ENCODE peak calls at places on chromosomes 7 and 10, in six cellular contexts. N is PC-9, T is GM12864, Y is brain microvascular endothelial cell, J is ovary, D is HFFc6. E is an unnamed sample.

GRCh38 chr10:23351914-23352313 is 7.3 kb upstream of the C10orf67 start:
- DNase-seq in N (peak), T (no peak), Y (peak), J (no peak), D (peak), E (no peak)

GRCh38 chr10:63129888-63130287 is 3.2 kb upstream of the NRBF2 start:
- DNase-seq in N (no peak), T (no peak), Y (no peak), J (no peak), D (no peak), E (no peak)

GRCh38 chr7:41579961-41580935 is 122.6 kb downstream of the INHBA start:
- DNase-seq in N (peak), T (no peak), Y (peak), J (no peak), D (peak), E (no peak)

GRCh38 chr7:109126404-109127050 is 556.9 kb downstream of the DNAJB9 start:
- DNase-seq in N (no peak), T (no peak), Y (no peak), J (no peak), D (no peak), E (no peak)

GRCh38 chr7:17307033-17307432 is 8.6 kb downstream of the AHR start:
- DNase-seq in N (no peak), T (no peak), Y (no peak), J (no peak), D (no peak), E (no peak)

GRCh38 chr10:86876748-86877147 is 80.7 kb downstream of the MMRN2 start:
- DNase-seq in N (no peak), T (no peak), Y (no peak), J (no peak), D (peak), E (no peak)

GRCh38 chr10:7444576-7445226 is 33.9 kb upstream of the SFMBT2 start:
- DNase-seq in N (no peak), T (no peak), Y (no peak), J (no peak), D (no peak), E (no peak)

GRCh38 chr7:100085515-100085914 is 3.3 kb upstream of the COPS6 start:
- DNase-seq in N (no peak), T (no peak), Y (no peak), J (no peak), D (no peak), E (no peak)

GRCh38 chr10:8206882-8207281 is 152.4 kb downstream of the GATA3 start:
- DNase-seq in N (no peak), T (no peak), Y (no peak), J (no peak), D (no peak), E (no peak)

GRCh38 chr7:141045842-141046630 is 27.8 kb upstream of the TMEM178B start:
- DNase-seq in N (no peak), T (no peak), Y (peak), J (no peak), D (peak), E (no peak)

GRCh38 chr7:2609001-2609411 is 22.8 kb upstream of the TTYH3 start:
- DNase-seq in N (no peak), T (no peak), Y (no peak), J (no peak), D (no peak), E (peak)

GRCh38 chr10:43377393-43377883 is 6.0 kb downstream of the FXYD4 start:
- DNase-seq in N (peak), T (no peak), Y (no peak), J (no peak), D (no peak), E (no peak)

GRCh38 chr7:18798018-18798906 is 302.7 kb downstream of the HDAC9 start:
- DNase-seq in N (no peak), T (no peak), Y (peak), J (no peak), D (peak), E (no peak)

GRCh38 chr10:59536151-59536550 is 173.5 kb downstream of the SLC16A9 start:
- DNase-seq in N (no peak), T (no peak), Y (peak), J (no peak), D (no peak), E (no peak)

GRCh38 chr7:105218215-105218614 is 170.5 kb downstream of the SRPK2 start:
- DNase-seq in N (peak), T (no peak), Y (no peak), J (no peak), D (peak), E (no peak)

GRCh38 chr10:131795761-131796160 is 105.0 kb upstream of the PPP2R2D start:
- DNase-seq in N (no peak), T (no peak), Y (no peak), J (no peak), D (no peak), E (no peak)

GRCh38 chr10:96345250-96345649 is 13.6 kb downstream of the OPALIN start:
- DNase-seq in N (no peak), T (no peak), Y (no peak), J (no peak), D (no peak), E (no peak)

GRCh38 chr7:132337450-132338080 is 238.7 kb downstream of the PLXNA4 start:
- DNase-seq in N (no peak), T (no peak), Y (no peak), J (no peak), D (no peak), E (no peak)

GRCh38 chr7:133009426-133009825 is 72.5 kb downstream of the CHCHD3 start:
- DNase-seq in N (no peak), T (no peak), Y (no peak), J (no peak), D (no peak), E (no peak)

GRCh38 chr7:123647106-123647730 is 8.4 kb upstream of the LMOD2 start:
- DNase-seq in N (peak), T (no peak), Y (no peak), J (no peak), D (peak), E (no peak)

GRCh38 chr10:131725736-131726459 is 174.9 kb upstream of the PPP2R2D start:
- DNase-seq in N (no peak), T (no peak), Y (no peak), J (no peak), D (no peak), E (no peak)

GRCh38 chr10:28171468-28172235 is 131.2 kb downstream of the MPP7 start:
- DNase-seq in N (no peak), T (no peak), Y (no peak), J (no peak), D (no peak), E (no peak)

DNA sequence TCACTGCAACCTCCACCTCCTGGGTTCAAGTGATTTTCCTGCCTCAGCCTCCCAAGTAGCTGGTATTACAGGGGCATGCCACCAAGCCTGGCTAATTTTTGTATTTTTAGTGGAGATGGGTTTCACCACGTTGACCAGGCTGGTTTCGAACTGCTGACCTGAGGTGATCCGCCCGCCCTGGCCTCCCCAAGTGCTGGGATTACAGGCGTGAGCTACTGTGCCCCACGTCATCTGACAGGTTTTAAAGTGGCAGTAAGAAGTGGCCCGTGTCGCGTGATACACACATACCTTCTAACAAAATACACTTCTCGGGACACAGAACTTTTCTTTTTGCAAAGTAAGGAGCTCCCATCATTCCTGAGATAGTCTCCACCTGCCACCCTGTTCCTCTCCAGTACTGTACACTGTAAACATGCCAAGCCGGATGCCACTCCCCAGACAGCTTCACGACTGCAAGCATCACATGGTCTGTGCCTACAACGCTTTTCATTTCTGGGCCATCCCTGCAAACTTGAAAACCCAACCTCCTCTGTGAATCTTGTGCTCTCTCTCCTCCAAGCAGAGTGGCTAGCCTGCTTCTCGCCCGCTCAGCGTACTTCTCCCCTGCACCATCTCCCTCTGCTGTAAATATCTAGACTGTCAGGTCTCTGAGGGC is 256.3 kb upstream of the KLF14 start:
- DNase-seq in N (no peak), T (no peak), Y (no peak), J (no peak), D (no peak), E (no peak)
- TF ChIP-seq CTCF in N (no peak), T (no peak), Y (no peak), J (no peak), D (no peak), E (no peak)

GRCh38 chr10:17474595-17474994 is 20.2 kb upstream of the ST8SIA6 start:
- DNase-seq in N (no peak), T (no peak), Y (no peak), J (no peak), D (peak), E (no peak)
- TF ChIP-seq CTCF in N (no peak), T (no peak), Y (no peak), J (no peak), D (peak), E (no peak)

GRCh38 chr10:70479161-70479531 is 579 bp downstream of the PALD1 start:
- DNase-seq in N (no peak), T (no peak), Y (no peak), J (peak), D (no peak), E (no peak)

GRCh38 chr10:70479626-70480253 is 1.2 kb downstream of the PALD1 start:
- DNase-seq in N (no peak), T (no peak), Y (no peak), J (no peak), D (no peak), E (no peak)

GRCh38 chr10:70480254-70480861 is 1.8 kb downstream of the PALD1 start:
- DNase-seq in N (no peak), T (no peak), Y (no peak), J (peak), D (no peak), E (peak)

GRCh38 chr10:70477661-70478162 is 855 bp upstream of the PALD1 start:
- DNase-seq in N (peak), T (no peak), Y (no peak), J (peak), D (no peak), E (peak)

GRCh38 chr10:70478191-70479160 is at the start of gene PALD1:
- DNase-seq in N (peak), T (no peak), Y (no peak), J (peak), D (no peak), E (peak)
- TF ChIP-seq CTCF in N (no peak), T (no peak), Y (peak), J (peak), D (no peak), E (no peak)

DNA sequence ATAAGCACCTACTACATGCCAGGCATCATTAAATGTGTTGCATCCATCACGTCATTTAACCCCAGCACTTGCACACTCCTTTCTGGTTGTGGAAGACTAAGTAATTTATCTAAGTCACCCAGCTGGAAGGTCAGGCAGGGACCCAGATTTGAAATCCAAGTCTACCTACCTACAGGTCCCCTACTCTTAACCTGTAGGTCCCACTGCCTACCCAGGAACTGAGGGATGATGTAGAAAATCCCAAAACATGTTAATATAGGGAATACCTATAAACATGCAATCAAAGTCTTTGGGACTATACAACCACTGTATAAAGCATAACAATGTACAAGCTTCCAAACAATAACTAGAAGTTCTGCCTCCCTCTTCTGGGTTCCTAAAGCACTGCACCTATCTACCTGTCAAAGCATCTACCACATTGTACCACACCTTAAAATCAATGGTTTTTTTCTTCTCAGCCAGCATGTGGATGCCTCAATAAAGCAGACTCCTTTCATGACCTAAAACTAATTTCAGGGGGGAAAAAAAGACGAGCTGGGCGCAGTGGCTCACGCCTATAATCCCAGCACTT is 5.6 kb downstream of the IL6 start:
- DNase-seq in N (peak), T (no peak), Y (peak), J (no peak), D (peak), E (no peak)
- TF ChIP-seq CTCF in N (peak), T (peak), Y (peak), J (no peak), D (peak), E (peak)

DNA sequence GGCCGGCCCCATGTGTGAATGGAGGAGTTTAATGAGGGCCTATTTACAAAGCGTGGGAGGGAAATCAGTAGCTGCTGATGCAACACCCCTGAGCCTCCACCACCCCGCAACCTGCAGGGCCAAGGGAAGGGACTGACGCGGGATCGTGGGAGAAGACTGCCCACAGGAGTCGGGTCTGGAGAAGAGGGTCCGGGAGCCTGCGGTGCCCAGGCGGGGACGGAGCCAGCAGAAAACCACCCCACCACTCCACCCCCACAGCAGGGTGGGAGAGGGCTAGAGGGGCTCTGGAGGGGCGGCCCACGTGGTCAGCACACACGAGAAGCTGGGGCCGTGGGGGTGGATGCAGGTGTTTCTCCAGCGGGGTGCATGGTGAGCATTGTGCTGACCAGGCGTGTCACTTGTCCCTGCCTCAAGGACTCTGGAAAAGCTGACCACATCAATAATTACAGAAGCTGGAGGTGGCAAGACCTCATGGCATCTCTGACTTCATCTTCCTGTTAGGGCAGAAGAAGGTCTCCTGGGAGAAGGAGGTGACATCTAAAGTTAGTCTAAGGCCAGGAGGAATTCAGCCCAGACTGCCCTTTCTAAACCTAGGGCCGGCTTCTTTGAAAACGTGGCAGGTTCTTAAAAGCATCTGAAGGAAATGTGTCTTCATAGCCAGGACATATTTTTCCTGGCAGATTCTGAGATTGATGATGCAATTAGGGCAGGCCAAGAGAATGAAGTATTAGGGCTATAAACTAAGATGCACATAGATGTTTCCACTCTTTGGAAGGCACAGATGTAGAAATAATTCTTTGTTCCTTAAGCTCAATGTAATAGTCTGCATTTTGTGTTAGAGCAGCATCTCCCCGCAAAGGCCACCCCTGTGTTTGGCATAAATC is 150.8 kb downstream of the RGS10 start:
- DNase-seq in N (no peak), T (no peak), Y (no peak), J (no peak), D (no peak), E (no peak)
- TF ChIP-seq CTCF in N (no peak), T (no peak), Y (no peak), J (no peak), D (no peak), E (no peak)

GRCh38 chr10:48614481-48615383 is 9.9 kb upstream of the ARHGAP22 start:
- DNase-seq in N (no peak), T (peak), Y (no peak), J (no peak), D (peak), E (no peak)
- TF ChIP-seq CTCF in N (peak), T (peak), Y (peak), J (no peak), D (peak), E (peak)

DNA sequence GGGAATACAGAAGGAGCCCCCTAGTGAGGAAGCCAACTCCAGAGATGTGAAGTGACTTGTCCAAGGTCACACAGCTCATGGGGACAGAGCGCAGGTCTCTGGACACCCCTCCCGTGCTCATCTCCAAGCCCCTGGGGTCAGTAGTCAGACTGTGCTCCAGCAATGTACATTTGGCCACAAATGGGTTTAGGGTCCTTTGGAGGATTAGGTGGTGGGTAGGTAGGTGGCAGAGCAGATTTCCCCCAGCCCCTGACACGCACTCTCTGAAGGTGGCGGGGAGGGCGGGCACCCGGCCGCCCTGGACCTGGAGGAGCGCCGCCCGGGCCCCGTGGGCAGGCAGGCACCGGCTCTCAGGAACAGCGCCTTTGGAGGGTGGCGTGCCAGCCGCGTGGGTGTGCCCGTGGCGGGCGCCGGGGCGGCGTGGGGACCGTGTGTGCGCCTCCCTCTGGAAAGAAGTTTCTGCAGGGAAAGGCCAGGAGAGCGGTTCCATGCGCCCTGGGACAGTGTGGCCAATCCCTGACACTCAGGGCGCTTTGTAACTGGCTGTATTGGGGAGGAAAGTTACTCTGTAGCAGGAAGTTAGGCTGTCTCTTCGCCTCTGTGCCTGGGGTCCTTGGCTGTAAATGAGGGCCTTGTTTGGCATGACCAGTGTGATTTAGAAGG is 1.0 kb downstream of the WIPF3 start:
- DNase-seq in N (peak), T (no peak), Y (no peak), J (peak), D (no peak), E (no peak)
- TF ChIP-seq CTCF in N (no peak), T (no peak), Y (no peak), J (no peak), D (no peak), E (no peak)

GRCh38 chr10:53997953-53998352 is 803.1 kb downstream of the PCDH15 start:
- DNase-seq in N (no peak), T (no peak), Y (no peak), J (no peak), D (no peak), E (no peak)
- TF ChIP-seq CTCF in N (peak), T (no peak), Y (no peak), J (no peak), D (peak), E (peak)

GRCh38 chr7:70361821-70362220 is 763.5 kb downstream of the AUTS2 start:
- DNase-seq in N (no peak), T (no peak), Y (no peak), J (no peak), D (no peak), E (no peak)
- TF ChIP-seq CTCF in N (no peak), T (no peak), Y (no peak), J (no peak), D (no peak), E (no peak)

GRCh38 chr7:37433166-37433565 is 15.5 kb downstream of the ELMO1 start:
- DNase-seq in N (no peak), T (no peak), Y (no peak), J (no peak), D (no peak), E (no peak)
- TF ChIP-seq CTCF in N (no peak), T (no peak), Y (no peak), J (no peak), D (no peak), E (peak)